ENCODE peak calls at places on chromosomes 3 and 15, in six cellular contexts. O, Z, L, Y, G and K are unnamed samples. For H3K4me1, the result is how much of the 10 kb centered on the place peaks cover.

GRCh38 chr15:29686445-29687203 is 135.6 kb downstream of the TJP1 start:
- DNase-seq in O (peak), Z (no peak), L (no peak), Y (no peak), G (no peak), K (no peak)

GRCh38 chr3:184299488-184300376 is 691 bp downstream of the PSMD2 start:
- DNase-seq in O (no peak), Z (no peak), L (no peak), Y (no peak), G (no peak), K (no peak)

GRCh38 chr3:107574650-107575049 is 51.9 kb downstream of the BBX start:
- DNase-seq in O (no peak), Z (no peak), L (no peak), Y (no peak), G (peak), K (no peak)

GRCh38 chr3:127286571-127287140 is 1.2 kb downstream of the PRR20G start:
- DNase-seq in O (no peak), Z (no peak), L (no peak), Y (no peak), G (no peak), K (no peak)

GRCh38 chr15:49984436-49984835 is 134.6 kb downstream of the ATP8B4 start:
- DNase-seq in O (no peak), Z (no peak), L (no peak), Y (no peak), G (no peak), K (no peak)

GRCh38 chr15:75649045-75649761 is 1.5 kb downstream of the SNX33 start:
- DNase-seq in O (no peak), Z (peak), L (no peak), Y (no peak), G (no peak), K (no peak)

GRCh38 chr3:126266291-126266840 is 86.0 kb upstream of the ALDH1L1 start:
- DNase-seq in O (peak), Z (peak), L (peak), Y (peak), G (no peak), K (peak)

GRCh38 chr15:41495736-41496599 is 2.3 kb downstream of the ITPKA start:
- DNase-seq in O (peak), Z (no peak), L (peak), Y (peak), G (peak), K (no peak)

GRCh38 chr15:98943609-98944111 is 63.9 kb downstream of the PGPEP1L start:
- DNase-seq in O (no peak), Z (no peak), L (no peak), Y (peak), G (no peak), K (no peak)

GRCh38 chr15:59688383-59688887 is 685 bp downstream of the BNIP2 start:
- DNase-seq in O (no peak), Z (peak), L (no peak), Y (no peak), G (peak), K (peak)

GRCh38 chr3:155019576-155019975 is 60.5 kb upstream of the MME start:
- DNase-seq in O (no peak), Z (no peak), L (no peak), Y (peak), G (no peak), K (no peak)

GRCh38 chr15:40516322-40516721 is 45.5 kb downstream of the CHST14 start:
- DNase-seq in O (no peak), Z (no peak), L (no peak), Y (no peak), G (no peak), K (no peak)

GRCh38 chr3:65928110-65928509 is 110.6 kb downstream of the MAGI1 start:
- DNase-seq in O (no peak), Z (no peak), L (no peak), Y (no peak), G (peak), K (no peak)

GRCh38 chr3:152769523-152769922 is 65.4 kb upstream of the P2RY1 start:
- DNase-seq in O (no peak), Z (no peak), L (no peak), Y (no peak), G (no peak), K (no peak)

GRCh38 chr3:39850707-39851014 is 41.3 kb downstream of the MYRIP start:
- DNase-seq in O (no peak), Z (no peak), L (no peak), Y (no peak), G (no peak), K (no peak)

GRCh38 chr15:46178138-46178537 is 543.3 kb downstream of the SQOR start:
- DNase-seq in O (no peak), Z (no peak), L (no peak), Y (no peak), G (no peak), K (no peak)

GRCh38 chr15:46170326-46170725 is 535.5 kb downstream of the SQOR start:
- DNase-seq in O (no peak), Z (no peak), L (no peak), Y (no peak), G (no peak), K (no peak)

GRCh38 chr15:46177219-46177618 is 542.4 kb downstream of the SQOR start:
- DNase-seq in O (no peak), Z (no peak), L (no peak), Y (no peak), G (no peak), K (no peak)

DNA sequence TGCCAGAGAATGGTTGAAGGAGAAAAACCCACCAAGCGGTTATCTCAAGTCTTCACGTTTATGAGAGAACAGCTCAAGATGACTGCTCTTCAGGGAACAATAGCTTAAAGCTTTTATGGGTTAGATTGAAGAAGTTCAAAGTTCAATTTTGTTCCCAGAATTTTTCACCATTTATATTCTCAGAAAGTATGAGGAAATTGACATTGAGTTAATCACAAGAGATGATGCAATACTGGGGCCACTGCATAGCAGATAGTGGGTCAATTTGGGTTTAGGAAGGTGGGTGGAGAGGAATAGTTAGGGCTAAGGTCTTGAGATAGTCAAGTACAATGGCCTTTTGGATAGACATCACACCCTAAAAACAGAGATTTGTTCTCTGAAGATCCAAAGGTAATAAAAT is 539.3 kb downstream of the SQOR start:
- DNase-seq in O (no peak), Z (no peak), L (no peak), Y (no peak), G (no peak), K (no peak)
- TF ChIP-seq POLR2A in O (no peak), Z (no peak), L (no peak), Y (no peak), G (no peak), K (no peak)

GRCh38 chr15:90001683-90002427 is 731 bp downstream of the ZNF710 start:
- DNase-seq in O (peak), Z (peak), L (peak), Y (peak), G (peak), K (peak)
- TF ChIP-seq POLR2AphosphoS5 in O (peak), Z (no peak), L (no peak), Y (peak), G (no peak), K (no peak)

GRCh38 chr3:54138937-54139547 is 16.7 kb downstream of the CACNA2D3 start:
- DNase-seq in O (no peak), Z (no peak), L (peak), Y (no peak), G (no peak), K (no peak)
- H3K4me1 ChIP-seq in O (under half), Z (under half), L (under half), Y (under half), G (under half), K (under half)

GRCh38 chr15:74194572-74195559 is 7.7 kb downstream of the STRA6 start:
- DNase-seq in O (no peak), Z (no peak), L (no peak), Y (no peak), G (no peak), K (no peak)

GRCh38 chr15:74191798-74192197 is 10.8 kb downstream of the STRA6 start:
- DNase-seq in O (no peak), Z (no peak), L (no peak), Y (no peak), G (no peak), K (no peak)

GRCh38 chr15:74193905-74194304 is 8.7 kb downstream of the STRA6 start:
- DNase-seq in O (no peak), Z (no peak), L (no peak), Y (no peak), G (no peak), K (no peak)

GRCh38 chr15:74192751-74193150 is 9.8 kb downstream of the STRA6 start:
- DNase-seq in O (no peak), Z (no peak), L (no peak), Y (no peak), G (no peak), K (no peak)

DNA sequence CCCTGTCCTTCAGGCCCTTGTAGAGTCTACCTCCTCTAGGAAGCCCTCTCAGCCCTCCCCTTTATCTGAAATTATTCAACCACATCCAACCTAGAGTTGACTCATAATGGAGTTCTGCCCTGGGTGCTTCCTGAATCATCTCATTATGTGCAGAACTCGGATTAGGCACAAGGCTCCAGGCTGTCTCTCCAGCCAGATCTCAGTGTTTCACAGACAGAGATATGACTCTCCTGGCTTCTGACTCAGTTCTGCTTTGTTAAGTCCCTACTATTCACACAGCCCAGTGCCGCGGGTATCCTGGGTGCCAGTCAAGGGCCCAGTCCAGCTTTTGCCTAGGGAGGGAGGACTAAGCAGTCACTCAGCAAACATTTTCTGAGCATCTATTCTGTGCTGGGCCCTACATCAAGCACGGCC is 9.3 kb downstream of the STRA6 start:
- DNase-seq in O (no peak), Z (no peak), L (no peak), Y (no peak), G (no peak), K (no peak)
- TF ChIP-seq POLR2A in O (no peak), Z (no peak), L (no peak), Y (no peak), G (no peak), K (no peak)

GRCh38 chr15:90412356-90413194 is 24.5 kb downstream of the IQGAP1 start:
- DNase-seq in O (no peak), Z (no peak), L (no peak), Y (peak), G (no peak), K (peak)
- TF ChIP-seq POLR2AphosphoS5 in O (no peak), Z (no peak), L (peak), Y (peak), G (no peak), K (peak)

GRCh38 chr3:146496726-146497125 is 27.4 kb upstream of the PLSCR2 start:
- DNase-seq in O (no peak), Z (no peak), L (no peak), Y (no peak), G (no peak), K (no peak)

GRCh38 chr3:146502887-146503458 is 33.6 kb upstream of the PLSCR2 start:
- DNase-seq in O (no peak), Z (no peak), L (no peak), Y (no peak), G (no peak), K (no peak)

GRCh38 chr3:146501752-146502151 is 32.4 kb upstream of the PLSCR2 start:
- DNase-seq in O (no peak), Z (no peak), L (no peak), Y (no peak), G (no peak), K (no peak)

GRCh38 chr3:146498002-146498736 is 28.8 kb upstream of the PLSCR2 start:
- DNase-seq in O (no peak), Z (no peak), L (no peak), Y (no peak), G (no peak), K (no peak)

DNA sequence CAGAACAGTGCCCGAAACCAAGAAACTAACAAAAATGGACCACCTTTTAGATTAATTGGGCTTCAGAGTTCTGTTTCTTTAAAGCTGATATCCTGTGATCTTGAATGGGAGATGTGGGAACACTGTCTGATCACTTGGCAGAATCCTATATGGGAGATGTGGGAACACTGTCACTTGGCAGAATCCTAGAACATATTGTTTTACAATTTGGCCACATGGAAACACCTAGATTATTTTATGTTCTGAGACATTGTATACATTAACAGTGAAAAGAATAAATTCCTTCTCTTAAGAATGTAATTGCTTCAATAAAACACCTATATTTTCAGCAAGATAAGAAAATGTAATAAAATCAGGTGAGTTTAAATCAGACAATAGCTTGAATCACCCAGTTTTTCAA is 30.3 kb upstream of the PLSCR2 start:
- DNase-seq in O (no peak), Z (no peak), L (no peak), Y (no peak), G (no peak), K (no peak)
- H3K4me1 ChIP-seq in O (under half), Z (under half), L (under half), Y (under half), G (under half), K (under half)